ENCODE peak calls at places on chromosomes 12 and 14, in nine cellular contexts. B is heart left ventricle, S is stomach, P is endothelial cell of umbilical vein, G is right lobe of liver, Q is upper lobe of left lung, M is suprapubic skin, E is ovary, U is GM12878. Y is an unnamed sample.

GRCh38 chr12:31877884-31878283 is 81.3 kb upstream of the RESF1 start:
- DNase-seq in B (no peak), S (no peak), U (no peak), P (no peak), Q (no peak), M (no peak), E (no peak), G (no peak), Y (no peak)

GRCh38 chr12:69872804-69873203 is 47.8 kb downstream of the MYRFL start:
- DNase-seq in G (no peak), U (no peak), S (no peak), P (peak; percentile 6), Q (no peak), M (no peak), E (no peak), B (no peak), Y (no peak)

GRCh38 chr12:87815738-87816137 is 213.5 kb downstream of the C12orf50 start:
- DNase-seq in E (no peak), P (no peak), Q (no peak), U (no peak), G (peak; percentile 54), S (no peak), M (no peak), B (no peak), Y (no peak)

GRCh38 chr12:108560321-108560721 is 652 bp downstream of the SART3 start:
- DNase-seq in S (no peak), B (no peak), Q (no peak), P (peak; percentile 43), E (no peak), M (no peak), G (no peak), U (no peak), Y (no peak)

GRCh38 chr12:111298583-111299436 is 70.1 kb downstream of the PHETA1 start:
- DNase-seq in G (no peak), E (no peak), S (peak; percentile 34), P (peak; percentile 41), M (no peak), B (peak; percentile 54), U (no peak), Q (peak; percentile 24), Y (no peak)

GRCh38 chr12:2092890-2093289 is 40.1 kb downstream of the CACNA1C start:
- DNase-seq in S (no peak), U (no peak), E (no peak), G (no peak), M (no peak), P (no peak), Q (no peak), B (peak; percentile 83), Y (no peak)

GRCh38 chr12:1695836-1696670 is 5.2 kb downstream of the ADIPOR2 start:
- DNase-seq in E (no peak), B (no peak), S (no peak), P (peak; percentile 39), G (no peak), M (no peak), U (no peak), Q (no peak), Y (no peak)

GRCh38 chr12:78951746-78952532 is 87.4 kb downstream of the SYT1 start:
- DNase-seq in M (no peak), B (no peak), G (no peak), U (no peak), Q (no peak), S (no peak), E (no peak), P (peak; percentile 3), Y (no peak)

GRCh38 chr12:15797818-15798217 is 8.6 kb upstream of the EPS8 start:
- DNase-seq in B (no peak), Q (no peak), G (no peak), M (no peak), U (no peak), S (no peak), E (no peak), P (no peak), Y (no peak)

DNA sequence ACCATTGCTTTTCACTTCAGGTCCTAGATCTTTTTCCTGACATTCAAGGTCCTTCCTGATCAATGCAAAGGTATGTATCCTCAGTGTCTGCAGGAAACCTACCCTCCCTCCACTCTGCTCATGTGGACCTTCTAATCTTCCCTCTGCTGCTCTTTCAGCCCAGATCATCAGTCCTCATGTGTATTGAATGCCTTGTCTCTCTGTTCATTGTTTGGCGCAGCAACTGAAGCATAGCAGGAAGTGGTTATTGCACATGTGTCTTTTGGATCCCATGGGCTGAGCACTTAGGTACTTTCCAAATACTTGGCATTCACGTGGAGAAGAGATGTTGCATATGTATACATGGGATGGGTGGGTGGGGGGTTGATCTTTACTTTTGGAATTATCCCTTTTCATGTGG is 4.3 kb upstream of the NIN start:
- DNase-seq in U (peak; percentile 79), E (no peak), B (no peak), M (no peak), S (no peak), G (no peak), P (no peak), Q (no peak), Y (no peak)
- TF ChIP-seq POLR2A in U (no peak), E (no peak), B (no peak), M (no peak), S (no peak), G (no peak), P (no peak), Q (no peak), Y (no peak)

GRCh38 chr14:30725763-30726162 is 103.6 kb downstream of the SCFD1 start:
- DNase-seq in P (no peak), G (no peak), S (no peak), B (no peak), E (no peak), M (no peak), Q (no peak), U (no peak), Y (no peak)
- H3K27ac ChIP-seq in P (no peak overlapping the region), G (no peak overlapping the region), S (no peak overlapping the region), B (no peak overlapping the region), E (no peak overlapping the region), M (no peak overlapping the region), Q (no peak overlapping the region), U (no peak overlapping the region), Y (no peak overlapping the region)

GRCh38 chr12:64456119-64456518 is 4.2 kb downstream of the TBK1 start:
- DNase-seq in U (no peak), Q (no peak), P (no peak), M (no peak), B (no peak), S (no peak), G (no peak), E (no peak), Y (no peak)

GRCh38 chr12:64450057-64450640 is 1.8 kb upstream of the TBK1 start:
- DNase-seq in P (no peak), Q (no peak), G (no peak), B (no peak), M (no peak), S (no peak), U (no peak), E (no peak), Y (no peak)

GRCh38 chr12:64452559-64453329 is 824 bp downstream of the TBK1 start:
- DNase-seq in M (no peak), Q (peak; percentile 29), G (no peak), S (peak; percentile 33), U (no peak), E (no peak), P (peak; percentile 85), B (no peak), Y (no peak)

GRCh38 chr12:64450711-64451486 is 1.0 kb upstream of the TBK1 start:
- DNase-seq in B (no peak), S (no peak), G (no peak), E (no peak), M (no peak), U (no peak), Q (peak; percentile 27), P (peak; percentile 23), Y (no peak)

DNA sequence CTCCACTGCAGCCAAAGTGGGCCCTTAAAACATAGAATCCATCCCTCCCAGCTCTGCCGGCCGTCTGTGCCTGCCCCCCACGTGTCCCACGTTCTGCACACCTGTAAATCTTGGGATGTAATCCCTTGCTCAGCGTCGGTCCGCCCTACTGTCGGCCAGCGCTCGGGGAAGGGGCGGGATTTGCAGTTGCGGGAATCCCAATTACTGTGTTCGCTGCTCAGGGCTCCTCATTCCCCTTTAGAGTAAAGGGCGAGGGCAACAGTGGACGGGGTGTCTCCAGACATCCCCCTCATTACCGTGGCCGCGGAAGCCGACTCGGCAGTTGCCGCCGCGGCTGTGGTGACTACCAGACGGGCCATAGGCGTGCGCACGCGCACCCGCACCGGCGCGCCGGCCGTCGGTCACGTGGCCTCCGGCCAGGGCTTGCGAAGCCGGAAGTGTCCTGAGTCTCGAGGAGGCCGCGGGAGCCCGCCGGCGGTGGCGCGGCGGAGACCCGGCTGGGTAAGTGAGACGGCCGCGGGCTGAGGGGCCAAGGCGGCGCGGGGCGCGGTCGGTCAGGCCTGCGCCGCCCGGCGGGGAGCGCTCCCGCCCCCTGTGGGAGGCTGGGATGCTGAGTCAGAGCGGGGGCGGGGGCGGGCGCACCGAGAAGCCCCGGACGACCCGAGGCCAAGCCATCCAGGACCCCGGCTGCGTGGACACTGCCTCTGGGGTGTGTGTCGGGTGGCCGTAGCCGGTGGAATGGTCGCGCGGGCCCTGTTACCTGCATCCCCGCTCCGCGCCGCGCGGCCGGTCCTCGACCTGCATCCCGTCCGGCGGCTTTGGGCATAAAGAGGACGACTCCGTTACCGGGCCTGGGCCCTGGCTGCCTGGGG is at the start of gene TBK1:
- DNase-seq in M (peak; percentile 92), S (peak; percentile 93), P (peak; percentile 91), B (peak; percentile 94), U (peak; percentile 53), Q (peak; percentile 95), G (peak; percentile 94), E (peak; percentile 87), Y (peak; percentile 79)
- TF ChIP-seq POLR2A in M (peak; percentile 85), S (no peak), P (peak; percentile 82), B (peak; percentile 7), U (peak; percentile 83), Q (peak; percentile 92), G (peak; percentile 92), E (peak; percentile 69), Y (peak; percentile 85)

GRCh38 chr14:92435154-92435553 is 78.4 kb upstream of the RIN3 start:
- DNase-seq in G (no peak), S (no peak), M (no peak), E (no peak), U (no peak), B (no peak), P (no peak), Q (no peak), Y (no peak)

GRCh38 chr14:92439551-92440344 is 73.8 kb upstream of the RIN3 start:
- DNase-seq in E (no peak), Q (no peak), M (no peak), G (no peak), U (no peak), B (peak; percentile 82), S (no peak), P (no peak), Y (no peak)

GRCh38 chr14:92436115-92436776 is 77.3 kb upstream of the RIN3 start:
- DNase-seq in Q (no peak), S (no peak), E (no peak), P (no peak), G (no peak), B (no peak), M (no peak), U (no peak), Y (no peak)

GRCh38 chr14:92437729-92438280 is 75.8 kb upstream of the RIN3 start:
- DNase-seq in B (no peak), G (no peak), U (peak; percentile 45), E (no peak), P (no peak), S (no peak), Q (no peak), M (no peak), Y (no peak)

DNA sequence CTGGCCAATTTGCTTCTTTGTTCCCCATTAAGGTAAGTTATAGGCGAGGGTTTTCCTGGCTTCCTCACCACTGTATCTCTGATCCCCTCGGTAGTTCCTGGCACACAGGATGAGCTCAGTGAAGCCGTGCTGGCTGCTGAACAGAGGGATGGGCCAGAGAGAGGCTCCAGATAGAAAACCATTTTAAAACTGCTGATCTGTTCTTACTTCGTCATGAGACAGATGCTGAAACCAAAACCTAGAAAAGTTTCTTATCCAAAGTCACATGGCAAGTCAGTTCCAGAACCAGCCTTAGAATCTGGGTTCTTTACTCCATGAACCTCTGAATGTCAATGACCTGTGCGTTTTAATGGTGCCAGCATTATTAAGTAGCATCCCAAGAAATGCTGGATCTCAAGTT is 76.3 kb upstream of the RIN3 start:
- DNase-seq in Q (no peak), S (no peak), E (no peak), M (no peak), G (no peak), B (no peak), P (no peak), U (no peak), Y (no peak)
- H3K27ac ChIP-seq in Q (no peak overlapping the region), S (no peak overlapping the region), E (no peak overlapping the region), M (no peak overlapping the region), G (no peak overlapping the region), B (no peak overlapping the region), P (no peak overlapping the region), U (no peak overlapping the region), Y (no peak overlapping the region)